ENCODE peak calls at places on chromosomes 6 and 20, in eight cellular contexts. One of them, this sample, is unnamed.

GRCh38 chr20:40962733-40963504 is 65.7 kb upstream of the TOP1 start:
- DNase-seq in prostate gland: peak; percentile 61
- DNase-seq in A549: peak; percentile 82
- DNase-seq in transverse colon: peak; percentile 72
- DNase-seq in testis: peak; percentile 79
- DNase-seq in Caco-2: peak; percentile 91
- DNase-seq in lower lobe of right lung: peak; percentile 73
- DNase-seq in fibroblast of lung: peak; percentile 59
- DNase-seq in this sample: no peak

GRCh38 chr20:44839481-44839880 is 29.1 kb upstream of the RIMS4 start:
- DNase-seq in fibroblast of lung: no peak
- DNase-seq in transverse colon: no peak
- DNase-seq in Caco-2: no peak
- DNase-seq in A549: no peak
- DNase-seq in prostate gland: no peak
- DNase-seq in testis: no peak
- DNase-seq in lower lobe of right lung: no peak
- DNase-seq in this sample: no peak

GRCh38 chr20:50715694-50716093 is 15.7 kb upstream of the PARD6B start:
- DNase-seq in testis: no peak
- DNase-seq in fibroblast of lung: no peak
- DNase-seq in prostate gland: no peak
- DNase-seq in Caco-2: no peak
- DNase-seq in lower lobe of right lung: no peak
- DNase-seq in A549: no peak
- DNase-seq in transverse colon: no peak
- DNase-seq in this sample: no peak

GRCh38 chr6:131950767-131951575 is at the start of gene CCN2:
- DNase-seq in fibroblast of lung: peak; percentile 97
- DNase-seq in transverse colon: peak; percentile 84
- DNase-seq in testis: peak; percentile 86
- DNase-seq in prostate gland: peak; percentile 68
- DNase-seq in Caco-2: peak; percentile 96
- DNase-seq in lower lobe of right lung: peak; percentile 79
- DNase-seq in A549: peak; percentile 83
- DNase-seq in this sample: peak; percentile 100

GRCh38 chr6:158707120-158707519 is 57.3 kb downstream of the SYTL3 start:
- DNase-seq in prostate gland: no peak
- DNase-seq in lower lobe of right lung: peak; percentile 70
- DNase-seq in fibroblast of lung: peak; percentile 53
- DNase-seq in A549: peak; percentile 26
- DNase-seq in testis: peak; percentile 79
- DNase-seq in transverse colon: peak; percentile 41
- DNase-seq in Caco-2: peak; percentile 92
- DNase-seq in this sample: no peak

GRCh38 chr20:19289451-19289850 is 77.0 kb downstream of the SLC24A3 start:
- DNase-seq in Caco-2: no peak
- DNase-seq in prostate gland: no peak
- DNase-seq in transverse colon: no peak
- DNase-seq in lower lobe of right lung: no peak
- DNase-seq in fibroblast of lung: no peak
- DNase-seq in testis: no peak
- DNase-seq in A549: no peak
- DNase-seq in this sample: no peak

GRCh38 chr20:48467622-48468021 is 360.2 kb downstream of the PREX1 start:
- DNase-seq in testis: no peak
- DNase-seq in A549: no peak
- DNase-seq in transverse colon: no peak
- DNase-seq in Caco-2: no peak
- DNase-seq in prostate gland: no peak
- DNase-seq in lower lobe of right lung: no peak
- DNase-seq in fibroblast of lung: no peak
- DNase-seq in this sample: no peak

GRCh38 chr20:17698419-17698818 is 1.3 kb upstream of the BANF2 start:
- DNase-seq in lower lobe of right lung: no peak
- DNase-seq in testis: no peak
- DNase-seq in prostate gland: no peak
- DNase-seq in fibroblast of lung: no peak
- DNase-seq in A549: no peak
- DNase-seq in Caco-2: peak; percentile 23
- DNase-seq in transverse colon: no peak
- DNase-seq in this sample: no peak

GRCh38 chr6:72524011-72524645 is 97.7 kb upstream of the KCNQ5 start:
- DNase-seq in A549: no peak
- DNase-seq in transverse colon: no peak
- DNase-seq in prostate gland: no peak
- DNase-seq in lower lobe of right lung: no peak
- DNase-seq in Caco-2: no peak
- DNase-seq in testis: no peak
- DNase-seq in fibroblast of lung: no peak
- DNase-seq in this sample: no peak

GRCh38 chr6:42316981-42317380 is 99.3 kb upstream of the MRPS10 start:
- DNase-seq in fibroblast of lung: peak; percentile 12
- DNase-seq in prostate gland: no peak
- DNase-seq in transverse colon: no peak
- DNase-seq in testis: no peak
- DNase-seq in A549: no peak
- DNase-seq in lower lobe of right lung: no peak
- DNase-seq in Caco-2: no peak
- DNase-seq in this sample: no peak

GRCh38 chr20:8507231-8507630 is 375.2 kb downstream of the PLCB1 start:
- DNase-seq in transverse colon: no peak
- DNase-seq in testis: no peak
- DNase-seq in A549: no peak
- DNase-seq in prostate gland: no peak
- DNase-seq in fibroblast of lung: no peak
- DNase-seq in lower lobe of right lung: no peak
- DNase-seq in Caco-2: no peak
- DNase-seq in this sample: no peak

GRCh38 chr20:20084296-20084752 is 32.0 kb downstream of the CFAP61 start:
- DNase-seq in testis: no peak
- DNase-seq in fibroblast of lung: no peak
- DNase-seq in lower lobe of right lung: no peak
- DNase-seq in prostate gland: no peak
- DNase-seq in transverse colon: no peak
- DNase-seq in A549: no peak
- DNase-seq in Caco-2: no peak
- DNase-seq in this sample: no peak

GRCh38 chr6:26336355-26337198 is 28.4 kb upstream of the BTN3A2 start:
- DNase-seq in fibroblast of lung: peak; percentile 71
- DNase-seq in Caco-2: no peak
- DNase-seq in A549: peak; percentile 37
- DNase-seq in transverse colon: no peak
- DNase-seq in lower lobe of right lung: no peak
- DNase-seq in testis: no peak
- DNase-seq in prostate gland: no peak
- DNase-seq in this sample: no peak

GRCh38 chr20:7980332-7981046 is 39.1 kb downstream of the TMX4 start:
- DNase-seq in A549: peak; percentile 70
- DNase-seq in testis: peak; percentile 49
- DNase-seq in prostate gland: peak; percentile 10
- DNase-seq in Caco-2: peak; percentile 46
- DNase-seq in transverse colon: no peak
- DNase-seq in lower lobe of right lung: no peak
- DNase-seq in fibroblast of lung: peak; percentile 70
- DNase-seq in this sample: peak; percentile 7

GRCh38 chr6:111604259-111605099 is 1.2 kb downstream of the TRAF3IP2 start:
- DNase-seq in fibroblast of lung: peak; percentile 89
- DNase-seq in Caco-2: no peak
- DNase-seq in transverse colon: peak; percentile 56
- DNase-seq in prostate gland: peak; percentile 34
- DNase-seq in lower lobe of right lung: no peak
- DNase-seq in testis: peak; percentile 84
- DNase-seq in A549: no peak
- DNase-seq in this sample: peak; percentile 83
- H3K4me3 ChIP-seq in fibroblast of lung: peak overlapping the region; percentile 41
- H3K4me3 ChIP-seq in Caco-2: peak overlapping the region; percentile 46
- H3K4me3 ChIP-seq in transverse colon: no peak overlapping the region
- H3K4me3 ChIP-seq in prostate gland: peak overlapping the region; percentile 52
- H3K4me3 ChIP-seq in lower lobe of right lung: peak overlapping the region; percentile 61
- H3K4me3 ChIP-seq in testis: peak overlapping the region; percentile 74
- H3K4me3 ChIP-seq in A549: peak overlapping the region; percentile 46
- H3K4me3 ChIP-seq in this sample: peak overlapping the region; percentile 54

GRCh38 chr6:34981951-34982350 is 92.9 kb downstream of the ANKS1A start:
- DNase-seq in prostate gland: no peak
- DNase-seq in testis: no peak
- DNase-seq in lower lobe of right lung: no peak
- DNase-seq in A549: no peak
- DNase-seq in transverse colon: no peak
- DNase-seq in Caco-2: no peak
- DNase-seq in fibroblast of lung: peak; percentile 29
- DNase-seq in this sample: no peak

GRCh38 chr6:34984416-34984815 is 95.4 kb downstream of the ANKS1A start:
- DNase-seq in testis: no peak
- DNase-seq in lower lobe of right lung: no peak
- DNase-seq in fibroblast of lung: no peak
- DNase-seq in A549: no peak
- DNase-seq in Caco-2: no peak
- DNase-seq in prostate gland: no peak
- DNase-seq in transverse colon: no peak
- DNase-seq in this sample: no peak

GRCh38 chr6:34985236-34985635 is 96.2 kb downstream of the ANKS1A start:
- DNase-seq in prostate gland: no peak
- DNase-seq in fibroblast of lung: no peak
- DNase-seq in testis: no peak
- DNase-seq in transverse colon: no peak
- DNase-seq in A549: no peak
- DNase-seq in lower lobe of right lung: no peak
- DNase-seq in Caco-2: no peak
- DNase-seq in this sample: no peak

GRCh38 chr6:34979994-34980393 is 90.9 kb downstream of the ANKS1A start:
- DNase-seq in lower lobe of right lung: no peak
- DNase-seq in Caco-2: no peak
- DNase-seq in A549: no peak
- DNase-seq in fibroblast of lung: no peak
- DNase-seq in testis: no peak
- DNase-seq in prostate gland: no peak
- DNase-seq in transverse colon: no peak
- DNase-seq in this sample: no peak

GRCh38 chr6:34982424-34982852 is 93.4 kb downstream of the ANKS1A start:
- DNase-seq in Caco-2: no peak
- DNase-seq in lower lobe of right lung: no peak
- DNase-seq in A549: peak; percentile 18
- DNase-seq in prostate gland: no peak
- DNase-seq in transverse colon: no peak
- DNase-seq in fibroblast of lung: peak; percentile 33
- DNase-seq in testis: peak; percentile 84
- DNase-seq in this sample: no peak
- TF ChIP-seq CTCF in Caco-2: no peak
- TF ChIP-seq CTCF in lower lobe of right lung: no peak
- TF ChIP-seq CTCF in A549: peak; percentile 34
- TF ChIP-seq CTCF in prostate gland: no peak
- TF ChIP-seq CTCF in transverse colon: no peak
- TF ChIP-seq CTCF in fibroblast of lung: peak; percentile 25
- TF ChIP-seq CTCF in testis: peak; percentile 37
- TF ChIP-seq CTCF in this sample: peak; percentile 57

GRCh38 chr20:3981132-3981452 is 34.3 kb downstream of the RNF24 start:
- DNase-seq in transverse colon: no peak
- DNase-seq in prostate gland: no peak
- DNase-seq in lower lobe of right lung: no peak
- DNase-seq in A549: no peak
- DNase-seq in Caco-2: no peak
- DNase-seq in testis: no peak
- DNase-seq in fibroblast of lung: no peak
- DNase-seq in this sample: no peak

GRCh38 chr20:3980260-3981131 is 34.9 kb downstream of the RNF24 start:
- DNase-seq in testis: no peak
- DNase-seq in transverse colon: no peak
- DNase-seq in prostate gland: no peak
- DNase-seq in lower lobe of right lung: no peak
- DNase-seq in A549: peak; percentile 59
- DNase-seq in Caco-2: no peak
- DNase-seq in fibroblast of lung: peak; percentile 76
- DNase-seq in this sample: peak; percentile 52
- H3K4me3 ChIP-seq in testis: peak overlapping the region; percentile 42
- H3K4me3 ChIP-seq in transverse colon: no peak overlapping the region
- H3K4me3 ChIP-seq in prostate gland: peak overlapping the region; percentile 20
- H3K4me3 ChIP-seq in lower lobe of right lung: peak overlapping the region; percentile 47
- H3K4me3 ChIP-seq in A549: peak overlapping the region; percentile 36
- H3K4me3 ChIP-seq in Caco-2: no peak overlapping the region
- H3K4me3 ChIP-seq in fibroblast of lung: peak overlapping the region; percentile 15
- H3K4me3 ChIP-seq in this sample: peak overlapping the region; percentile 36

GRCh38 chr6:69294862-69295261 is 501.9 kb downstream of the LMBRD1 start:
- DNase-seq in transverse colon: no peak
- DNase-seq in lower lobe of right lung: no peak
- DNase-seq in prostate gland: no peak
- DNase-seq in Caco-2: no peak
- DNase-seq in testis: no peak
- DNase-seq in A549: no peak
- DNase-seq in fibroblast of lung: no peak
- DNase-seq in this sample: no peak

GRCh38 chr6:69289689-69290088 is 507.1 kb downstream of the LMBRD1 start:
- DNase-seq in transverse colon: no peak
- DNase-seq in lower lobe of right lung: no peak
- DNase-seq in Caco-2: no peak
- DNase-seq in A549: no peak
- DNase-seq in testis: no peak
- DNase-seq in fibroblast of lung: no peak
- DNase-seq in prostate gland: no peak
- DNase-seq in this sample: no peak

GRCh38 chr6:69290116-69290515 is 506.7 kb downstream of the LMBRD1 start:
- DNase-seq in transverse colon: no peak
- DNase-seq in fibroblast of lung: no peak
- DNase-seq in A549: no peak
- DNase-seq in lower lobe of right lung: no peak
- DNase-seq in Caco-2: no peak
- DNase-seq in testis: no peak
- DNase-seq in prostate gland: no peak
- DNase-seq in this sample: no peak

GRCh38 chr6:69293471-69293870 is 503.3 kb downstream of the LMBRD1 start:
- DNase-seq in transverse colon: no peak
- DNase-seq in A549: no peak
- DNase-seq in prostate gland: no peak
- DNase-seq in testis: no peak
- DNase-seq in lower lobe of right lung: no peak
- DNase-seq in fibroblast of lung: no peak
- DNase-seq in Caco-2: no peak
- DNase-seq in this sample: no peak

DNA sequence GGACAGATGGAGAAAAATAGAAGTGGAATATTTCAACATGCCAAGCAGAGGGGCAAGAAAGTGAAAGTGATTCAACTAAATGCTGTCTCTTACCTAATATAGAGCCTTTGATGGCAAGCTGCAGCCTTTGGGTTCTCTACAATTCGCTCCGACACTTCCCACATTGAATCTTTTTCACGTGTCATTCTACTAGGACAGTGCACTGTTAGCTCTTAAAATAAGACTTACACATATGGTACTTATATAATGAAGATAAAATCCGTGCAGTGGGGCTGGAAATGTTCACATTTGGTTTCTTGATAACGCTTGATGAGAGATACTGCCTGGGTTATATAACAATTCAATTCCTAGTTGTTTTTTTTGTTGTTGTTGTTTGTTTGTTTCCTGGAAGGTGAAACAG is 502.4 kb downstream of the LMBRD1 start:
- DNase-seq in transverse colon: no peak
- DNase-seq in Caco-2: no peak
- DNase-seq in fibroblast of lung: no peak
- DNase-seq in A549: no peak
- DNase-seq in lower lobe of right lung: no peak
- DNase-seq in prostate gland: no peak
- DNase-seq in testis: no peak
- DNase-seq in this sample: no peak
- TF ChIP-seq CTCF in transverse colon: no peak
- TF ChIP-seq CTCF in Caco-2: no peak
- TF ChIP-seq CTCF in fibroblast of lung: no peak
- TF ChIP-seq CTCF in A549: no peak
- TF ChIP-seq CTCF in lower lobe of right lung: no peak
- TF ChIP-seq CTCF in prostate gland: no peak
- TF ChIP-seq CTCF in testis: no peak
- TF ChIP-seq CTCF in this sample: no peak